ENCODE peak calls at places on chromosomes 13 and 19, in eight cellular contexts. One of them, this sample, is unnamed.

GRCh38 chr13:98133949-98134348 is 8.9 kb upstream of the FARP1 start:
- DNase-seq in AG04450: no peak
- DNase-seq in A549: no peak
- DNase-seq in neuronal stem cell: no peak
- DNase-seq in IMR-90: no peak
- DNase-seq in RWPE1: no peak
- DNase-seq in left ventricle myocardium inferior: no peak
- DNase-seq in substantia nigra: no peak
- DNase-seq in this sample: no peak

GRCh38 chr13:76440568-76440967 is 445.6 kb downstream of the KCTD12 start:
- DNase-seq in AG04450: no peak
- DNase-seq in A549: no peak
- DNase-seq in neuronal stem cell: no peak
- DNase-seq in IMR-90: no peak
- DNase-seq in RWPE1: no peak
- DNase-seq in left ventricle myocardium inferior: no peak
- DNase-seq in substantia nigra: peak
- DNase-seq in this sample: no peak

GRCh38 chr13:104143760-104144406 is 1077.7 kb upstream of the SLC10A2 start:
- DNase-seq in AG04450: no peak
- DNase-seq in A549: no peak
- DNase-seq in neuronal stem cell: no peak
- DNase-seq in IMR-90: no peak
- DNase-seq in RWPE1: no peak
- DNase-seq in left ventricle myocardium inferior: no peak
- DNase-seq in substantia nigra: no peak
- DNase-seq in this sample: no peak

GRCh38 chr19:13951799-13952153 is 533 bp upstream of the DCAF15 start:
- DNase-seq in AG04450: no peak
- DNase-seq in A549: no peak
- DNase-seq in neuronal stem cell: no peak
- DNase-seq in IMR-90: no peak
- DNase-seq in RWPE1: no peak
- DNase-seq in left ventricle myocardium inferior: no peak
- DNase-seq in substantia nigra: no peak
- DNase-seq in this sample: no peak

GRCh38 chr13:110517505-110518149 is 43.9 kb downstream of the RAB20 start:
- DNase-seq in AG04450: no peak
- DNase-seq in A549: no peak
- DNase-seq in neuronal stem cell: no peak
- DNase-seq in IMR-90: no peak
- DNase-seq in RWPE1: no peak
- DNase-seq in left ventricle myocardium inferior: no peak
- DNase-seq in substantia nigra: no peak
- DNase-seq in this sample: peak

GRCh38 chr13:28744091-28744536 is 25.3 kb upstream of the SLC46A3 start:
- DNase-seq in AG04450: no peak
- DNase-seq in A549: no peak
- DNase-seq in neuronal stem cell: no peak
- DNase-seq in IMR-90: peak
- DNase-seq in RWPE1: no peak
- DNase-seq in left ventricle myocardium inferior: no peak
- DNase-seq in substantia nigra: no peak
- DNase-seq in this sample: no peak

GRCh38 chr19:34661357-34661756 is 15.6 kb downstream of the SCGB2B2 start:
- DNase-seq in AG04450: no peak
- DNase-seq in A549: no peak
- DNase-seq in neuronal stem cell: no peak
- DNase-seq in IMR-90: no peak
- DNase-seq in RWPE1: no peak
- DNase-seq in left ventricle myocardium inferior: no peak
- DNase-seq in substantia nigra: no peak
- DNase-seq in this sample: no peak

GRCh38 chr19:15269806-15270205 is 37.6 kb upstream of the EPHX3 start:
- DNase-seq in AG04450: no peak
- DNase-seq in A549: no peak
- DNase-seq in neuronal stem cell: no peak
- DNase-seq in IMR-90: no peak
- DNase-seq in RWPE1: no peak
- DNase-seq in left ventricle myocardium inferior: no peak
- DNase-seq in substantia nigra: no peak
- DNase-seq in this sample: no peak

GRCh38 chr13:48908381-48909087 is 67.2 kb upstream of the FNDC3A start:
- DNase-seq in AG04450: no peak
- DNase-seq in A549: no peak
- DNase-seq in neuronal stem cell: no peak
- DNase-seq in IMR-90: peak
- DNase-seq in RWPE1: peak
- DNase-seq in left ventricle myocardium inferior: no peak
- DNase-seq in substantia nigra: no peak
- DNase-seq in this sample: no peak

GRCh38 chr19:18951721-18952281 is 10.8 kb upstream of the HOMER3 start:
- DNase-seq in AG04450: no peak
- DNase-seq in A549: no peak
- DNase-seq in neuronal stem cell: no peak
- DNase-seq in IMR-90: no peak
- DNase-seq in RWPE1: peak
- DNase-seq in left ventricle myocardium inferior: no peak
- DNase-seq in substantia nigra: no peak
- DNase-seq in this sample: no peak

DNA sequence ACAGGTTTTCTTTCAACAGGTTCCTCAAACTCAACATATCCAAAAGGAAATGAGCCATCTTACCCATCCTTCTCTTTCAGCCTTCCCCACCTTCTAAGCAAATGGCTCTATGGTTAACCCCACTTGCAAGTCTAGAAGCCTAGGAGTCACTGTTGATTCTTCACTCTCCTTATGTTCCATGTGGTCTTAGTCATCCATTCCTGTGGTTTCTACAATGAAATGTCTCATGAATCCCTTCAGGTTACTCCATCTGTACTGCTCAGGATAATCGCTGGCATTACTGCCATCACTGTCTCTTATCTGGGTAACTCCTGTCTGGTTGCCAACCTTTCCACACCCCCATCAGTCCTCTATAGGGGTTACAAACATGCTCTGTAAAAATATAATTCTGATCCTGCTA is 381.3 kb downstream of the ENOX1 start:
- DNase-seq in AG04450: peak
- DNase-seq in A549: no peak
- DNase-seq in neuronal stem cell: no peak
- DNase-seq in IMR-90: peak
- DNase-seq in RWPE1: peak
- DNase-seq in left ventricle myocardium inferior: no peak
- DNase-seq in substantia nigra: no peak
- DNase-seq in this sample: no peak
- H3K27ac ChIP-seq in AG04450: no peak
- H3K27ac ChIP-seq in A549: no peak
- H3K27ac ChIP-seq in neuronal stem cell: no peak
- H3K27ac ChIP-seq in IMR-90: no peak
- H3K27ac ChIP-seq in RWPE1: no peak
- H3K27ac ChIP-seq in left ventricle myocardium inferior: no peak
- H3K27ac ChIP-seq in substantia nigra: no peak
- H3K27ac ChIP-seq in this sample: no peak

GRCh38 chr13:33259296-33259695 is 26.3 kb downstream of the STARD13 start:
- DNase-seq in AG04450: no peak
- DNase-seq in A549: no peak
- DNase-seq in neuronal stem cell: no peak
- DNase-seq in IMR-90: no peak
- DNase-seq in RWPE1: no peak
- DNase-seq in left ventricle myocardium inferior: no peak
- DNase-seq in substantia nigra: no peak
- DNase-seq in this sample: no peak
- H3K27ac ChIP-seq in AG04450: no peak
- H3K27ac ChIP-seq in A549: peak
- H3K27ac ChIP-seq in neuronal stem cell: no peak
- H3K27ac ChIP-seq in IMR-90: peak
- H3K27ac ChIP-seq in RWPE1: no peak
- H3K27ac ChIP-seq in left ventricle myocardium inferior: peak
- H3K27ac ChIP-seq in substantia nigra: peak
- H3K27ac ChIP-seq in this sample: no peak

DNA sequence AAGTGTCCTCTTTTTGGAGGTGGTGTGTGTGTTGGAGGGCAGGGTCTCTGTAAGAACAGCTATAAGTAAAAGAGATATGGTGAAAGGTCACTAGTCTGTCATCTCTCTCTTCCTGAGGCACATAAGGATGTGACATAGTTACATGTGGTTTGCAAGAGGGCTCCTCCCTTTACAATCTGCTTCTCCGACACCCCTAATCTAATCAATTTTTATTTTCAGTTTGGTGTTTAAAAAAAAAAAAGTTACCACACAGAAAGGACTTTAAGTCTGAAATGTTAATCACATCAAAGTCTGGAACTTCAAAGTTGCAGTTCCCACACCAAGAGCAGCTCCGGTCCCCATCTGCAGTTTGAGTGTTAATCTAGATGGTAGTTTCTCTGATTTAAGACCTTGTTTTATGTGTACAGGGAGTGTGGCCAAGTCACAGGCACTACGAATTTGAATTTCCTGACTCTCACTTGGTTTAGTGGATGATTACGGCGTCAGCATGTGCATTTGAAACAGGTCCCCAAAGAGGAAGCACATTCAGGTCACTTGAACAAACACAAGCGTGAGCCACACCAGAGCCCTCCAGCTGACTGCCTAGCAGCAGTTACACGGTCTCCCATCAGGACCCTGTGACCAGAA is 53.1 kb downstream of the FOXO1 start:
- DNase-seq in AG04450: no peak
- DNase-seq in A549: no peak
- DNase-seq in neuronal stem cell: no peak
- DNase-seq in IMR-90: no peak
- DNase-seq in RWPE1: no peak
- DNase-seq in left ventricle myocardium inferior: no peak
- DNase-seq in substantia nigra: peak
- DNase-seq in this sample: no peak
- H3K27ac ChIP-seq in AG04450: no peak
- H3K27ac ChIP-seq in A549: no peak
- H3K27ac ChIP-seq in neuronal stem cell: no peak
- H3K27ac ChIP-seq in IMR-90: no peak
- H3K27ac ChIP-seq in RWPE1: no peak
- H3K27ac ChIP-seq in left ventricle myocardium inferior: peak
- H3K27ac ChIP-seq in substantia nigra: peak
- H3K27ac ChIP-seq in this sample: no peak

DNA sequence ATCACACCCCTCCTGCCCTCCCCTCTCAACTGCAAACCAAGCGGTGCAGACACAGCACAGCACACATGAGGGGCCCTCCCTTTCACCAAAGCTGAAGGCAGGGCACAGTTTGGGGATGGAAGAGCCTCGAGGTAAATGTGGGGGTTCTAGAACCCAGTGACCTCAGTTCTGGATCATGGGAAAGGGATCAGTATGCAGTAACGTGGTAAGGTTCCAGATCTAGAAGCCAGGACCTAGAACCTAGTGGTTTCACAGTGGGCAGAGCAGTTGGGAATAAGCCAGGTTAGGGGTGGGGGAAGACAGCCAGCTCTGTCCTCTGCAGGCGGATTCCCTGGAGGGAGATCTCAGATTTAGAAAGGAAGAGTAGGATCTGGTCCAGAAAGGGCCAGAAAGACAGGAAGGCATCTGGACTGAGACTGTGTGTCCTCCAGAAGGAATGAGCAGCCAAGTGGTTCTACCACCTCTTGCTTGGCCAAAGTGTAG is 3.1 kb downstream of the FTL start:
- DNase-seq in AG04450: no peak
- DNase-seq in A549: peak
- DNase-seq in neuronal stem cell: no peak
- DNase-seq in IMR-90: peak
- DNase-seq in RWPE1: no peak
- DNase-seq in left ventricle myocardium inferior: no peak
- DNase-seq in substantia nigra: no peak
- DNase-seq in this sample: no peak
- H3K27ac ChIP-seq in AG04450: peak
- H3K27ac ChIP-seq in A549: peak
- H3K27ac ChIP-seq in neuronal stem cell: no peak
- H3K27ac ChIP-seq in IMR-90: no peak
- H3K27ac ChIP-seq in RWPE1: peak
- H3K27ac ChIP-seq in left ventricle myocardium inferior: peak
- H3K27ac ChIP-seq in substantia nigra: peak
- H3K27ac ChIP-seq in this sample: no peak

GRCh38 chr19:2268861-2269243 is 12.6 kb upstream of the JSRP1 start:
- DNase-seq in AG04450: no peak
- DNase-seq in A549: no peak
- DNase-seq in neuronal stem cell: no peak
- DNase-seq in IMR-90: no peak
- DNase-seq in RWPE1: no peak
- DNase-seq in left ventricle myocardium inferior: no peak
- DNase-seq in substantia nigra: no peak
- DNase-seq in this sample: no peak

GRCh38 chr19:2269244-2270156 is 12.5 kb downstream of the PEAK3 start:
- DNase-seq in AG04450: peak
- DNase-seq in A549: peak
- DNase-seq in neuronal stem cell: peak
- DNase-seq in IMR-90: peak
- DNase-seq in RWPE1: peak
- DNase-seq in left ventricle myocardium inferior: peak
- DNase-seq in substantia nigra: peak
- DNase-seq in this sample: peak

GRCh38 chr19:2266183-2266993 is 10.2 kb upstream of the JSRP1 start:
- DNase-seq in AG04450: peak
- DNase-seq in A549: no peak
- DNase-seq in neuronal stem cell: no peak
- DNase-seq in IMR-90: peak
- DNase-seq in RWPE1: no peak
- DNase-seq in left ventricle myocardium inferior: peak
- DNase-seq in substantia nigra: peak
- DNase-seq in this sample: peak

GRCh38 chr19:2270157-2270571 is 11.8 kb downstream of the PEAK3 start:
- DNase-seq in AG04450: no peak
- DNase-seq in A549: no peak
- DNase-seq in neuronal stem cell: no peak
- DNase-seq in IMR-90: no peak
- DNase-seq in RWPE1: no peak
- DNase-seq in left ventricle myocardium inferior: peak
- DNase-seq in substantia nigra: no peak
- DNase-seq in this sample: peak

DNA sequence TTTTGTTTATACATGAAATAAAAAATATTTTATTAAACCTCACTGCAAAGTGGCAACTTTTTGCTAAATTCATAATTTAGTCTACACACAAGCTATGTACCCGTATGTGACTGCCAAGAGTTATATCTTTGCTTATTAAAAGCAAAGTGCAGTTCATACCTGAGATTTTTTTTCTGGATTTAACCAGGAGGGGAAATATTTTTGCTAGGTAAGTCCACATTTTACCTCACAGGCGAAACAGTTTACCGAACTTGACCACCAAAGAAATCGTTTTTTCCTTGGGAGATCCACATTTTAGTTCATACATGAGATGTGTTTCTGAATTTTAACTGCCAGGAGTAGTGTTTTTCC is 12.2 kb upstream of the JSRP1 start:
- DNase-seq in AG04450: no peak
- DNase-seq in A549: no peak
- DNase-seq in neuronal stem cell: no peak
- DNase-seq in IMR-90: no peak
- DNase-seq in RWPE1: no peak
- DNase-seq in left ventricle myocardium inferior: no peak
- DNase-seq in substantia nigra: no peak
- DNase-seq in this sample: no peak
- H3K27ac ChIP-seq in AG04450: no peak
- H3K27ac ChIP-seq in A549: peak
- H3K27ac ChIP-seq in neuronal stem cell: no peak
- H3K27ac ChIP-seq in IMR-90: no peak
- H3K27ac ChIP-seq in RWPE1: no peak
- H3K27ac ChIP-seq in left ventricle myocardium inferior: peak
- H3K27ac ChIP-seq in substantia nigra: no peak
- H3K27ac ChIP-seq in this sample: no peak